ENCODE peak calls at places on chromosomes 2 and 18, in four cellular contexts. C is M059J, F is A549, R is activated T-cell treated with anti-CD3 and anti-CD28 coated beads for 24 hours. I is an unnamed sample.

GRCh38 chr2:240997856-240998705 is at the start of gene SNED1:
- DNase-seq in C (peak), F (peak), R (peak), I (peak)

GRCh38 chr2:49954074-49954473 is 799.8 kb upstream of the FSHR start:
- DNase-seq in C (no peak), F (no peak), R (no peak), I (no peak)

GRCh38 chr2:1865716-1866234 is 121.5 kb upstream of the PXDN start:
- DNase-seq in C (no peak), F (no peak), R (no peak), I (no peak)

GRCh38 chr2:39437522-39438296 is 624 bp upstream of the MAP4K3 start:
- DNase-seq in C (no peak), F (peak), R (no peak), I (peak)

GRCh38 chr2:86372641-86373502 is 35.4 kb upstream of the REEP1 start:
- DNase-seq in C (peak), F (peak), R (no peak), I (no peak)

GRCh38 chr2:53452400-53452799 is 315.2 kb upstream of the CHAC2 start:
- DNase-seq in C (no peak), F (no peak), R (no peak), I (no peak)

GRCh38 chr18:35835838-35836237 is 136.6 kb upstream of the RMP24 start:
- DNase-seq in C (no peak), F (no peak), R (no peak), I (peak)

GRCh38 chr2:48081317-48081628 is 175.0 kb upstream of the FBXO11 start:
- DNase-seq in C (no peak), F (no peak), R (no peak), I (no peak)

GRCh38 chr2:240401781-240402551 is 33.5 kb upstream of the GPC1 start:
- DNase-seq in C (no peak), F (no peak), R (no peak), I (no peak)

GRCh38 chr2:26245231-26245732 is 543 bp downstream of the HADHB start:
- DNase-seq in C (peak), F (no peak), R (peak), I (no peak)

GRCh38 chr2:241857041-241857541 is 1.6 kb downstream of the PDCD1 start:
- DNase-seq in C (no peak), F (no peak), R (no peak), I (peak)

GRCh38 chr2:241947876-241948275 is 78.3 kb downstream of the RTP5 start:
- DNase-seq in C (no peak), F (no peak), R (no peak), I (no peak)

GRCh38 chr2:110678457-110679336 is 834 bp upstream of the BUB1 start:
- DNase-seq in C (peak), F (no peak), R (peak), I (peak)

GRCh38 chr2:38146917-38147307 is 71.0 kb upstream of the CYP1B1 start:
- DNase-seq in C (peak), F (peak), R (no peak), I (peak)

GRCh38 chr2:60831921-60832320 is 49.5 kb upstream of the REL start:
- DNase-seq in C (no peak), F (no peak), R (no peak), I (no peak)

GRCh38 chr2:72138921-72139381 is 8.7 kb downstream of the CYP26B1 start:
- DNase-seq in C (peak), F (no peak), R (no peak), I (no peak)

GRCh38 chr2:121521359-121521758 is 9.3 kb upstream of the RNU4ATAC start:
- DNase-seq in C (no peak), F (no peak), R (no peak), I (no peak)

I was measured in GM06990.